ENCODE peak calls at places on chromosomes 4 and X, in six cellular contexts. V, K, X, R, T and H are unnamed samples.
A peak's percentile ranks its signal among the peaks of the same experiment; 100 is the strongest.

GRCh38 chrX:45774961-45775360 is 574.3 kb upstream of the DIPK2B start:
- DNase-seq in V (no peak), K (no peak), X (no peak), R (peak; percentile 74), T (no peak), H (no peak)

GRCh38 chr4:102586002-102586643 is 85.0 kb downstream of the NFKB1 start:
- DNase-seq in V (no peak), K (no peak), X (no peak), R (peak; percentile 39), T (no peak), H (no peak)

GRCh38 chr4:38856046-38856445 is 571 bp downstream of the TLR6 start:
- DNase-seq in V (no peak), K (no peak), X (no peak), R (no peak), T (no peak), H (no peak)

GRCh38 chrX:47321386-47321785 is 49.0 kb upstream of the ZNF157 start:
- DNase-seq in V (peak; percentile 96), K (no peak), X (peak; percentile 59), R (peak; percentile 41), T (no peak), H (no peak)

GRCh38 chr4:110742148-110742547 is 119.3 kb upstream of the PITX2 start:
- DNase-seq in V (no peak), K (no peak), X (no peak), R (peak; percentile 35), T (no peak), H (no peak)

GRCh38 chr4:6941796-6942195 is 32.2 kb downstream of the TBC1D14 start:
- DNase-seq in V (no peak), K (no peak), X (no peak), R (peak; percentile 64), T (no peak), H (no peak)

GRCh38 chr4:109408711-109409110 is 24.9 kb upstream of the SEC24B start:
- DNase-seq in V (peak; percentile 73), K (no peak), X (no peak), R (peak; percentile 60), T (no peak), H (no peak)

GRCh38 chrX:103953353-103953752 is 9.1 kb upstream of the TMSB15B start:
- DNase-seq in V (no peak), K (no peak), X (no peak), R (no peak), T (no peak), H (no peak)

GRCh38 chrX:71095971-71096701 is 485 bp downstream of the FOXO4 start:
- DNase-seq in V (peak; percentile 75), K (no peak), X (no peak), R (no peak), T (no peak), H (peak; percentile 76)

GRCh38 chrX:136588060-136588459 is 56.0 kb downstream of the VGLL1 start:
- DNase-seq in V (no peak), K (no peak), X (no peak), R (no peak), T (no peak), H (no peak)

GRCh38 chr4:3372933-3373465 is 68.8 kb upstream of the HGFAC start:
- DNase-seq in V (no peak), K (no peak), X (no peak), R (no peak), T (no peak), H (no peak)

GRCh38 chrX:2710496-2710895 is 19.4 kb downstream of the CD99 start:
- DNase-seq in V (peak; percentile 66), K (no peak), X (no peak), R (peak; percentile 98), T (no peak), H (no peak)

GRCh38 chr4:8085491-8086479 is 72.8 kb downstream of the ABLIM2 start:
- DNase-seq in V (peak; percentile 42), K (no peak), X (no peak), R (no peak), T (no peak), H (no peak)

GRCh38 chr4:11722218-11722617 is 293.5 kb upstream of the HS3ST1 start:
- DNase-seq in V (no peak), K (no peak), X (no peak), R (no peak), T (no peak), H (no peak)

GRCh38 chr4:147683172-147683571 is 791 bp downstream of the PRMT9 start:
- DNase-seq in V (peak; percentile 1), K (no peak), X (peak; percentile 25), R (peak; percentile 18), T (no peak), H (peak; percentile 31)

GRCh38 chrX:7972586-7972985 is 45.4 kb upstream of the PNPLA4 start:
- DNase-seq in V (no peak), K (no peak), X (no peak), R (no peak), T (no peak), H (no peak)

GRCh38 chrX:15815779-15816452 is 25.6 kb downstream of the ZRSR2 start:
- DNase-seq in V (peak; percentile 87), K (no peak), X (no peak), R (peak; percentile 3), T (peak; percentile 3), H (peak; percentile 15)

GRCh38 chr4:95165926-95166524 is 382.7 kb downstream of the UNC5C start:
- DNase-seq in V (peak; percentile 73), K (no peak), X (peak; percentile 41), R (peak; percentile 52), T (peak; percentile 9), H (peak; percentile 39)

GRCh38 chr4:13989496-13989895 is 362.0 kb upstream of the BOD1L1 start:
- DNase-seq in V (no peak), K (no peak), X (no peak), R (no peak), T (no peak), H (peak; percentile 5)

DNA sequence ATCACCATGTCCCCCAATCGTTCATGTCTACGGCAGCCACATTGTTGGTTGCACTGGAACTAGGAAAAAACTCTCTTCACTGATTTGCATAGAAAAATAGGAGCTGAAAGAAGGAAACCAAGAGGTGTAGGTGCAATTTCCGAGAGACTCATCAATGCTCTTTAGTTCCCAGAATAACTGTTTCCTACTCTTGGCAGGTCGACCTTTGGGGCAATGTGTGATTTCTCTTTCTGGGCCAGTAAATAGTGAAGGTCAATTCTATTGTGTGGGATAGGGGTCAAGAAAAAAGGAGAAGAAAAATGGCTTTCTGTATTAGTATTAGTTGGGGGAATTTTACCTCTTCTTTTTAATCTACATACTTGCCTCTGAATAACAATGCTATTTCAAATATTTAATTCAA is 55.9 kb upstream of the PDE5A start:
- DNase-seq in V (no peak), K (no peak), X (no peak), R (no peak), T (no peak), H (no peak)
- H3K27ac ChIP-seq in V (no peak overlapping the region), K (no peak overlapping the region), X (no peak overlapping the region), R (no peak overlapping the region), T (no peak overlapping the region), H (no peak overlapping the region)

DNA sequence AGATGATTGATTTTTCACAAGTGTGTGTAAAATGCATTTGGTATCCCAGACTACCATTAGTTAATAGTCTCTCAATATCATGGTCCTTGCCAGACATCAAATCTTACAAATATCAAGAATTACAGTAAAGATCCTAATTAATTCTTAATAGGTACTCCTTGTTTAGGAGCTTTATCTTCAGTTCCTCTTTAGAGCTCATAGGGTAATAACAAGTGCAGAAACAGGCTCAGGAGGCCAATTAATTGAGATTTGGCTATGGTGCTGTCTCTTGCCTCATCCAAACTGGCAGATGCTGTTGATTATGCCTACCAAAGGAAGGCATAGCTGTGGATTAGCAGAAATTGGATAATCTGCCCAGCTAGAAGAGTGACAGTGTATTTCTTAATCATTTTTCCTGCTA is 6.9 kb downstream of the MTMR1 start:
- DNase-seq in V (no peak), K (no peak), X (no peak), R (no peak), T (no peak), H (no peak)
- H3K27ac ChIP-seq in V (no peak overlapping the region), K (no peak overlapping the region), X (no peak overlapping the region), R (no peak overlapping the region), T (no peak overlapping the region), H (no peak overlapping the region)

GRCh38 chrX:40313269-40313668 is 215.5 kb upstream of the BCOR start:
- DNase-seq in V (no peak), K (no peak), X (no peak), R (no peak), T (no peak), H (no peak)

GRCh38 chrX:40303256-40304077 is 205.7 kb upstream of the BCOR start:
- DNase-seq in V (no peak), K (no peak), X (no peak), R (no peak), T (no peak), H (no peak)

GRCh38 chrX:40310016-40310415 is 212.3 kb upstream of the BCOR start:
- DNase-seq in V (no peak), K (no peak), X (no peak), R (no peak), T (no peak), H (peak; percentile 41)

GRCh38 chrX:40304115-40304514 is 206.4 kb upstream of the BCOR start:
- DNase-seq in V (no peak), K (no peak), X (no peak), R (no peak), T (no peak), H (no peak)

GRCh38 chrX:40307871-40308270 is 210.1 kb upstream of the BCOR start:
- DNase-seq in V (no peak), K (no peak), X (no peak), R (no peak), T (no peak), H (no peak)
- H3K27ac ChIP-seq in V (no peak overlapping the region), K (no peak overlapping the region), X (no peak overlapping the region), R (no peak overlapping the region), T (no peak overlapping the region), H (no peak overlapping the region)

DNA sequence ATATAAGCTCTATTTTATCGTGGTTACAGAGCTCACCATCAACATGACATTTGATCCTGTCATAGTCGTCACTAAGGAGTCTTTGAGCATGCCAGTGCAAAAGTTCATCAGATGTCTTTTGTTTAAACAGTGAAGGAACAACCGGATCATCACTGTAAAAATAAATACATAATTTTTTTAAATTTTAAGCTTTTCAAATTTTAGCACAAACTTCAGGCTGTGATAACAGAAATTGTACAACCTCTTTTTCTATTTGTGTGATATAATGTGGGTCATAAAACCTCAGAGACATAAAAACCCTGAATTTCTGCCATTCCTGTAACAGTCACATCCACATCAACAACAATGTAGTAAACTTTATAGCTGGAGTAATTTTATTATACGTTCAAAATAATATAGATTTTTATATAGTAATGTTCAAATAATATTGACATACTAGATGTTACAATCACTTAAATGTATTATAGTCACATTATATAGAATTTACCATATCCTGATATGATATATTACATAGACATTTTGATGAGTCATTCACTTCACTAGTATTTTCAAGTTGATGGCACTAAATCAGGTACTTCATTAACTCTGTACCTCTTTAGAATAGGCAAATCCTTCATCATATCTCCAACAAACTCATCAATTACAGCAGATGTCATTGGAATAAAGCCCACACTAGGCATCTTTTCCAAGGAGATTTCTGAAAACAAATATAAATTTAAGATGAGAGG is 47.7 kb downstream of the DDX60L start:
- DNase-seq in V (no peak), K (no peak), X (no peak), R (no peak), T (no peak), H (peak; percentile 30)
- H3K27ac ChIP-seq in V (no peak overlapping the region), K (no peak overlapping the region), X (no peak overlapping the region), R (no peak overlapping the region), T (no peak overlapping the region), H (no peak overlapping the region)

GRCh38 chr4:142572076-142572475 is 274.0 kb downstream of the INPP4B start:
- DNase-seq in V (peak; percentile 18), K (no peak), X (no peak), R (no peak), T (no peak), H (no peak)
- H3K27ac ChIP-seq in V (no peak overlapping the region), K (no peak overlapping the region), X (no peak overlapping the region), R (no peak overlapping the region), T (no peak overlapping the region), H (no peak overlapping the region)